ENCODE peak calls at places on chromosomes 13 and 19, in six cellular contexts. A is coronary artery; J is aorta; B is IMR-90; X is effector memory CD4-positive, alpha-beta T cell; C is cardiac muscle cell. V is an unnamed sample.

GRCh38 chr13:20943519-20944012 is 41.0 kb upstream of the XPO4 start:
- DNase-seq in B (peak; percentile 97), J (peak; percentile 92), C (peak; percentile 96), A (peak; percentile 90), X (peak; percentile 20), V (peak; percentile 88)

GRCh38 chr19:43664008-43664407 is 6.0 kb downstream of the PLAUR start:
- DNase-seq in B (no peak), J (peak; percentile 64), X (peak; percentile 59), C (no peak), A (no peak), V (no peak)

GRCh38 chr13:49806126-49806536 is 13.6 kb upstream of the KPNA3 start:
- DNase-seq in A (no peak), X (no peak), C (no peak), B (no peak), J (no peak), V (no peak)

GRCh38 chr13:95948646-95949045 is 104.6 kb downstream of the UGGT2 start:
- DNase-seq in A (no peak), C (peak; percentile 42), B (peak; percentile 47), X (no peak), J (no peak), V (no peak)

GRCh38 chr19:45251452-45252354 is 632 bp downstream of the MARK4 start:
- DNase-seq in J (peak; percentile 64), A (no peak), X (no peak), B (no peak), C (no peak), V (peak; percentile 55)

GRCh38 chr13:106122234-106122633 is 413.2 kb downstream of the EFNB2 start:
- DNase-seq in J (no peak), C (no peak), A (no peak), B (no peak), X (no peak), V (no peak)

GRCh38 chr13:36837354-36838092 is 18.5 kb downstream of the RFXAP start:
- DNase-seq in B (no peak), J (no peak), X (no peak), A (no peak), C (no peak), V (no peak)

GRCh38 chr19:31015778-31016177 is 333.5 kb downstream of the TSHZ3 start:
- DNase-seq in C (no peak), X (no peak), B (no peak), J (no peak), A (no peak), V (no peak)

GRCh38 chr13:97700306-97700848 is 253.1 kb upstream of the IPO5 start:
- DNase-seq in B (no peak), J (no peak), C (no peak), X (no peak), A (no peak), V (no peak)

GRCh38 chr19:7751157-7751783 is 3.9 kb upstream of the CD209 start:
- DNase-seq in C (no peak), X (peak; percentile 2), B (peak; percentile 6), A (no peak), J (no peak), V (no peak)

GRCh38 chr13:25901460-25902376 is 150.1 kb downstream of the SHISA2 start:
- DNase-seq in J (no peak), X (peak; percentile 31), C (peak; percentile 91), A (no peak), B (peak; percentile 11), V (no peak)

GRCh38 chr13:50636007-50636704 is 207.3 kb downstream of the DLEU7 start:
- DNase-seq in X (no peak), A (no peak), C (peak; percentile 68), B (no peak), J (no peak), V (no peak)

GRCh38 chr19:5352229-5352763 is 11.7 kb upstream of the PTPRS start:
- DNase-seq in X (no peak), C (peak; percentile 26), A (no peak), J (no peak), B (peak; percentile 15), V (no peak)

GRCh38 chr13:45695198-45695730 is 6.9 kb upstream of the CBY2 start:
- DNase-seq in X (no peak), C (peak; percentile 5), A (no peak), B (no peak), J (no peak), V (no peak)

GRCh38 chr13:46962286-46962941 is 65.6 kb upstream of the HTR2A start:
- DNase-seq in C (peak; percentile 6), X (no peak), J (no peak), A (no peak), B (peak; percentile 73), V (no peak)

GRCh38 chr13:73767747-73768315 is 366.4 kb downstream of the KLF12 start:
- DNase-seq in J (no peak), A (no peak), X (peak; percentile 5), B (no peak), C (no peak), V (no peak)

GRCh38 chr19:29247912-29248311 is 35.0 kb upstream of the UQCRFS1 start:
- DNase-seq in X (no peak), B (no peak), J (no peak), C (no peak), A (peak; percentile 33), V (no peak)

GRCh38 chr19:3276341-3276799 is 51.9 kb downstream of the CELF5 start:
- DNase-seq in A (no peak), J (no peak), X (no peak), C (no peak), B (no peak), V (peak; percentile 52)

GRCh38 chr19:41376998-41377365 is 649 bp downstream of the TMEM91 start:
- DNase-seq in C (no peak), A (no peak), J (no peak), X (no peak), B (no peak), V (peak; percentile 50)

GRCh38 chr19:9827325-9828238 is at the start of gene UBL5:
- DNase-seq in B (peak; percentile 76), J (peak; percentile 91), A (peak; percentile 91), C (peak; percentile 82), X (peak; percentile 80), V (peak; percentile 90)

GRCh38 chr19:55454787-55455243 is 6.6 kb downstream of the ISOC2 start:
- DNase-seq in J (no peak), X (no peak), A (no peak), C (peak; percentile 46), B (peak; percentile 22), V (no peak)

GRCh38 chr19:50567052-50567841 is 988 bp downstream of the LRRC4B start:
- DNase-seq in B (no peak), J (no peak), X (no peak), C (no peak), A (no peak), V (no peak)

GRCh38 chr13:90197722-90198121 is 1149.8 kb upstream of the MIR17HG start:
- DNase-seq in A (no peak), J (no peak), B (no peak), X (no peak), C (peak; percentile 40), V (no peak)

GRCh38 chr13:40316301-40316700 is 350.1 kb downstream of the FOXO1 start:
- DNase-seq in X (no peak), C (no peak), B (no peak), J (no peak), A (no peak), V (no peak)

GRCh38 chr19:19459099-19459498 is 53.6 kb downstream of the GATAD2A start:
- DNase-seq in X (no peak), A (no peak), J (no peak), B (peak; percentile 73), C (peak; percentile 37), V (no peak)

GRCh38 chr19:55554749-55555152 is 9.4 kb upstream of the SBK3 start:
- DNase-seq in X (no peak), C (no peak), J (no peak), A (no peak), B (no peak), V (no peak)

GRCh38 chr13:65855276-65855675 is 1374.9 kb downstream of the PCDH9 start:
- DNase-seq in A (no peak), X (no peak), J (no peak), C (peak; percentile 34), B (peak; percentile 41), V (no peak)

GRCh38 chr13:29975287-29975686 is 124.9 kb upstream of the UBL3 start:
- DNase-seq in J (no peak), B (no peak), X (no peak), C (no peak), A (no peak), V (no peak)
- H3K27ac ChIP-seq in J (no peak overlapping the region), B (no peak overlapping the region), X (no peak overlapping the region), C (no peak overlapping the region), A (no peak overlapping the region), V (no peak overlapping the region)

GRCh38 chr13:31540316-31540715 is 199.0 kb upstream of the RXFP2 start:
- DNase-seq in C (no peak), B (no peak), X (no peak), A (no peak), J (no peak), V (no peak)

GRCh38 chr13:31543190-31543589 is 196.1 kb upstream of the RXFP2 start:
- DNase-seq in C (no peak), X (no peak), A (no peak), B (no peak), J (no peak), V (no peak)

DNA sequence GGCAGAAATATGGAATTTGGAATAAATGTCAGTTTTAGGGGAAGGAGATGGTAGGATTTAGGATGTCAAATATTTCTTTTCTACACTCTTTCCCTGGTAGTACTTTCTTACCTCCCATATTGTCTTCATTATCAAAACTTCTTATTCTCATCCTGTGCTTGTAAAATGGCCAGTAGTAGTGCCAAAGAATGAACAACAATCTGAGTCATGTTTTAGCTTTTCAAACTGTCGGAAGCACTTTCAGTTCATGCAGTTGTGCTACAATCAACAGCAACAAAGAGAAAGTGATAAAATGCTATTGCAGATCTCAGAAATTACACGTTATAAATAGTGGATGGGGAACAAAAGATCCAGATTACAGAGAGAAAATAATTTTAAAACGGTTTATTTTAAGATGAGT is 193.7 kb upstream of the RXFP2 start:
- DNase-seq in J (no peak), X (no peak), A (no peak), B (no peak), C (peak; percentile 62), V (no peak)
- H3K4me3 ChIP-seq in J (no peak overlapping the region), X (no peak overlapping the region), A (no peak overlapping the region), B (no peak overlapping the region), C (no peak overlapping the region), V (no peak overlapping the region)

DNA sequence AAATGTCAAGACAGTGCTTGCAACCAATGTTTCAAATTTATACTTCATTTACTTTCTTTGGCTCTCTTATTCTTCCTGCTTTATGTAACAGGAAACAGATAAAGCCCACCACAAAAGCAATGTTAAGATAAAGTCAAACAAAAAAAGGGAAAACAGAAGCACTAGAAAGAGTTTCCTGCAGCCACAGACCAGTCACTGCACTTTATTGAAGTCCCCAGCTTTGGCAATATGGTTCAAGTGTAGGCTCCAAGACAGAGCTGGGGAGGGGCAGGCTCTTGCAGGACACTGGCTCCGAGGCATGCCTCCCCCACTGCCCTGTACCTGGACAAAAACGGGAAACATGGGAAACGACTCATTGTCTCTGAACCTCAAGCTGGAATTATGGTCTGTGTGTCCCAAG is 15.3 kb upstream of the CDC16 start:
- DNase-seq in B (no peak), X (no peak), A (no peak), J (no peak), C (peak; percentile 50), V (no peak)
- H3K27ac ChIP-seq in B (no peak overlapping the region), X (no peak overlapping the region), A (no peak overlapping the region), J (no peak overlapping the region), C (no peak overlapping the region), V (no peak overlapping the region)

DNA sequence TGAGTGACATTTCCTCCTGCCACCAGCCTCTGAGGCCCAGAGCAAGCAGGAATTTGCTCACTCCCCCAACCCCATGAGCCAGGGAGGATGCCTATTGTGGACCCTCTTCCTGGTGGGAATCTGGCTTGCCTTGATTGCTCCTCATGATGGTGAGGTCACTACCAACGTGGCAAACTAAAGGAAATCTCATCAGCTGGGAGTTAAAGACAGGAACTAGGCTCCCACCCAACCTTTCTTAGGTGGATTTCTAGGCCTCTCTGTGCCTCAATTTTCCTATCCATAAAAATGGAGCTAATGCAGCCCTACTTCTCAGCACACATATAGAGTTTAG is 1.9 kb downstream of the B3GNT3 start:
- DNase-seq in B (no peak), C (no peak), A (no peak), X (no peak), J (no peak), V (no peak)
- H3K4me3 ChIP-seq in B (no peak overlapping the region), C (no peak overlapping the region), A (no peak overlapping the region), X (no peak overlapping the region), J (no peak overlapping the region), V (no peak overlapping the region)

V was measured in lower lobe of right lung.